ENCODE peak calls at places on chromosome 1, in eight cellular contexts. One of them, this sample, is unnamed.

GRCh38 chr1:44417351-44418021 is 12.4 kb downstream of the RNF220 start:
- DNase-seq in A549: no peak
- DNase-seq in iPS DF 6.9: no peak
- DNase-seq in A673: no peak
- DNase-seq in GM23248: peak; percentile 59
- DNase-seq in endothelial cell of umbilical vein: peak; percentile 36
- DNase-seq in neuronal stem cell: peak; percentile 86
- DNase-seq in right cardiac atrium: peak; percentile 76
- DNase-seq in this sample: no peak

GRCh38 chr1:239899747-239900146 is 191.9 kb upstream of the FMN2 start:
- DNase-seq in A549: no peak
- DNase-seq in iPS DF 6.9: no peak
- DNase-seq in A673: no peak
- DNase-seq in GM23248: no peak
- DNase-seq in endothelial cell of umbilical vein: no peak
- DNase-seq in neuronal stem cell: no peak
- DNase-seq in right cardiac atrium: no peak
- DNase-seq in this sample: no peak

GRCh38 chr1:178571807-178572206 is 58.9 kb downstream of the TEX35 start:
- DNase-seq in A549: no peak
- DNase-seq in iPS DF 6.9: no peak
- DNase-seq in A673: no peak
- DNase-seq in GM23248: no peak
- DNase-seq in endothelial cell of umbilical vein: no peak
- DNase-seq in neuronal stem cell: no peak
- DNase-seq in right cardiac atrium: no peak
- DNase-seq in this sample: no peak

GRCh38 chr1:151860504-151861187 is 7.1 kb upstream of the THEM5 start:
- DNase-seq in A549: no peak
- DNase-seq in iPS DF 6.9: no peak
- DNase-seq in A673: no peak
- DNase-seq in GM23248: no peak
- DNase-seq in endothelial cell of umbilical vein: no peak
- DNase-seq in neuronal stem cell: no peak
- DNase-seq in right cardiac atrium: no peak
- DNase-seq in this sample: no peak

GRCh38 chr1:27366113-27366410 is 699 bp downstream of the MAP3K6 start:
- DNase-seq in A549: peak; percentile 78
- DNase-seq in iPS DF 6.9: no peak
- DNase-seq in A673: peak; percentile 88
- DNase-seq in GM23248: peak; percentile 86
- DNase-seq in endothelial cell of umbilical vein: peak; percentile 76
- DNase-seq in neuronal stem cell: peak; percentile 89
- DNase-seq in right cardiac atrium: peak; percentile 97
- DNase-seq in this sample: peak; percentile 87

GRCh38 chr1:8116892-8117262 is 90.8 kb upstream of the ERRFI1 start:
- DNase-seq in A549: peak; percentile 65
- DNase-seq in iPS DF 6.9: no peak
- DNase-seq in A673: no peak
- DNase-seq in GM23248: peak; percentile 74
- DNase-seq in endothelial cell of umbilical vein: peak; percentile 82
- DNase-seq in neuronal stem cell: no peak
- DNase-seq in right cardiac atrium: peak; percentile 86
- DNase-seq in this sample: no peak

GRCh38 chr1:110192541-110192940 is 17.6 kb upstream of the KCNC4 start:
- DNase-seq in A549: no peak
- DNase-seq in iPS DF 6.9: no peak
- DNase-seq in A673: no peak
- DNase-seq in GM23248: no peak
- DNase-seq in endothelial cell of umbilical vein: no peak
- DNase-seq in neuronal stem cell: no peak
- DNase-seq in right cardiac atrium: no peak
- DNase-seq in this sample: no peak

GRCh38 chr1:160007577-160008200 is 24.1 kb downstream of the PIGM start:
- DNase-seq in A549: peak; percentile 26
- DNase-seq in iPS DF 6.9: no peak
- DNase-seq in A673: peak; percentile 48
- DNase-seq in GM23248: peak; percentile 30
- DNase-seq in endothelial cell of umbilical vein: peak; percentile 54
- DNase-seq in neuronal stem cell: peak; percentile 66
- DNase-seq in right cardiac atrium: no peak
- DNase-seq in this sample: no peak

GRCh38 chr1:35171579-35171978 is 21.4 kb downstream of the SFPQ start:
- DNase-seq in A549: no peak
- DNase-seq in iPS DF 6.9: no peak
- DNase-seq in A673: no peak
- DNase-seq in GM23248: no peak
- DNase-seq in endothelial cell of umbilical vein: no peak
- DNase-seq in neuronal stem cell: no peak
- DNase-seq in right cardiac atrium: no peak
- DNase-seq in this sample: no peak

GRCh38 chr1:168430348-168430747 is 113.4 kb downstream of the XCL2 start:
- DNase-seq in A549: no peak
- DNase-seq in iPS DF 6.9: no peak
- DNase-seq in A673: no peak
- DNase-seq in GM23248: no peak
- DNase-seq in endothelial cell of umbilical vein: no peak
- DNase-seq in neuronal stem cell: no peak
- DNase-seq in right cardiac atrium: no peak
- DNase-seq in this sample: no peak

GRCh38 chr1:51962486-51963356 is 27.8 kb downstream of the RAB3B start:
- DNase-seq in A549: no peak
- DNase-seq in iPS DF 6.9: no peak
- DNase-seq in A673: no peak
- DNase-seq in GM23248: peak; percentile 61
- DNase-seq in endothelial cell of umbilical vein: peak; percentile 17
- DNase-seq in neuronal stem cell: no peak
- DNase-seq in right cardiac atrium: no peak
- DNase-seq in this sample: no peak

GRCh38 chr1:58866578-58866977 is 82.7 kb upstream of the JUN start:
- DNase-seq in A549: no peak
- DNase-seq in iPS DF 6.9: no peak
- DNase-seq in A673: no peak
- DNase-seq in GM23248: no peak
- DNase-seq in endothelial cell of umbilical vein: no peak
- DNase-seq in neuronal stem cell: no peak
- DNase-seq in right cardiac atrium: no peak
- DNase-seq in this sample: no peak

GRCh38 chr1:59816318-59816878 is 1.6 kb downstream of the HOOK1 start:
- DNase-seq in A549: no peak
- DNase-seq in iPS DF 6.9: no peak
- DNase-seq in A673: no peak
- DNase-seq in GM23248: no peak
- DNase-seq in endothelial cell of umbilical vein: no peak
- DNase-seq in neuronal stem cell: no peak
- DNase-seq in right cardiac atrium: no peak
- DNase-seq in this sample: no peak

GRCh38 chr1:101025283-101025679 is 303 bp downstream of the DPH5 start:
- DNase-seq in A549: no peak
- DNase-seq in iPS DF 6.9: no peak
- DNase-seq in A673: no peak
- DNase-seq in GM23248: peak; percentile 51
- DNase-seq in endothelial cell of umbilical vein: no peak
- DNase-seq in neuronal stem cell: peak; percentile 3
- DNase-seq in right cardiac atrium: no peak
- DNase-seq in this sample: no peak

GRCh38 chr1:85277027-85277625 is 694 bp upstream of the BCL10 start:
- DNase-seq in A549: no peak
- DNase-seq in iPS DF 6.9: no peak
- DNase-seq in A673: no peak
- DNase-seq in GM23248: no peak
- DNase-seq in endothelial cell of umbilical vein: no peak
- DNase-seq in neuronal stem cell: no peak
- DNase-seq in right cardiac atrium: no peak
- DNase-seq in this sample: no peak
- H3K4me1 ChIP-seq in A549: peaks cover 43% of the 10 kb centered on the region
- H3K4me1 ChIP-seq in iPS DF 6.9: peaks cover 3% of the 10 kb centered on the region
- H3K4me1 ChIP-seq in A673: peaks cover 25% of the 10 kb centered on the region
- H3K4me1 ChIP-seq in GM23248: peaks cover 38% of the 10 kb centered on the region
- H3K4me1 ChIP-seq in endothelial cell of umbilical vein: peaks cover 49% of the 10 kb centered on the region
- H3K4me1 ChIP-seq in neuronal stem cell: peaks cover 2% of the 10 kb centered on the region
- H3K4me1 ChIP-seq in right cardiac atrium: no peaks in the 10 kb centered on the region
- H3K4me1 ChIP-seq in this sample: peaks cover 21% of the 10 kb centered on the region

DNA sequence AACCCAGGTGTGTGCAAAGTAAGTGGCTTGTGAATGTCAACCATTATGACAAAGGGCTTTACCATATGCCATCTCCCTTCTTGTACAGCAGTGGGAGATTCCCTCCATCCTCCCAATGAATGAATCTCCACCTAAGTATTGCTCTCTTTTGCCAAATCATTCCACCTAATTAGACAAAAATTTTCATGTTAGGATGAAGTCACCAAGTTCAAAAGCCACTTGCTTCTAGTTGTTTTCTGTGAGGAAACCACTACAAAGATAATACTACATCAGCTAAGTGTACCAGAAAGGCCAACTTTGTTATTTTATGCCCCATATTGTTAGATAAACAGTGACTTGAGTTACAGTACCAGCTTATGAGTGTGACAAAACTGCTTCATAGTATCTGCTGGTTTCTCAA is 34.3 kb downstream of the FAM78B start:
- DNase-seq in A549: no peak
- DNase-seq in iPS DF 6.9: no peak
- DNase-seq in A673: no peak
- DNase-seq in GM23248: no peak
- DNase-seq in endothelial cell of umbilical vein: no peak
- DNase-seq in neuronal stem cell: no peak
- DNase-seq in right cardiac atrium: no peak
- DNase-seq in this sample: no peak
- H3K4me1 ChIP-seq in A549: no peaks in the 10 kb centered on the region
- H3K4me1 ChIP-seq in iPS DF 6.9: no peaks in the 10 kb centered on the region
- H3K4me1 ChIP-seq in A673: no peaks in the 10 kb centered on the region
- H3K4me1 ChIP-seq in GM23248: no peaks in the 10 kb centered on the region
- H3K4me1 ChIP-seq in endothelial cell of umbilical vein: no peaks in the 10 kb centered on the region
- H3K4me1 ChIP-seq in neuronal stem cell: no peaks in the 10 kb centered on the region
- H3K4me1 ChIP-seq in right cardiac atrium: peaks cover 5% of the 10 kb centered on the region
- H3K4me1 ChIP-seq in this sample: no peaks in the 10 kb centered on the region

DNA sequence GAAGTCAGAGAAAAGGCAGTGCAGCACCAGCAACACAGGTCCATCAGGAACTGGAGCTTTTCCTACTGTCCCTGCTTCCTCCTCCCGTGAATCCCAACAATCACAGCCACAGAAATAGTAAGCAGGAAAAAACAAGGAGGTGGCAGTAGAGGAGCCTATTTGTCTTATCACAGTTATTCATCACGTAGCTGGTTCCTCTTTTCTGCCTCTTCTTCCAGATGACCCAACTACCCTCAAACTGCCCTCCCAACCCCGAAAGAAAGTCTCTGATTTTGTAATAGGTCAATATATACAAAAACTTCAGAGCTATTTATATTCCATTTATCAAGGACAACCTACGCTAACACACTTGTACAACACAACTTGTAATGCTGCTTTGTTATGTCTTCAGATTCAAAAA is 21.4 kb downstream of the GNB1 start:
- DNase-seq in A549: no peak
- DNase-seq in iPS DF 6.9: no peak
- DNase-seq in A673: no peak
- DNase-seq in GM23248: no peak
- DNase-seq in endothelial cell of umbilical vein: no peak
- DNase-seq in neuronal stem cell: no peak
- DNase-seq in right cardiac atrium: no peak
- DNase-seq in this sample: no peak
- H3K4me1 ChIP-seq in A549: no peaks in the 10 kb centered on the region
- H3K4me1 ChIP-seq in iPS DF 6.9: peaks cover 2% of the 10 kb centered on the region
- H3K4me1 ChIP-seq in A673: no peaks in the 10 kb centered on the region
- H3K4me1 ChIP-seq in GM23248: peaks cover 9% of the 10 kb centered on the region
- H3K4me1 ChIP-seq in endothelial cell of umbilical vein: peaks cover 3% of the 10 kb centered on the region
- H3K4me1 ChIP-seq in neuronal stem cell: no peaks in the 10 kb centered on the region
- H3K4me1 ChIP-seq in right cardiac atrium: peaks cover 23% of the 10 kb centered on the region
- H3K4me1 ChIP-seq in this sample: no peaks in the 10 kb centered on the region

GRCh38 chr1:204409111-204409510 is 2.5 kb downstream of the PPP1R15B start:
- DNase-seq in A549: no peak
- DNase-seq in iPS DF 6.9: no peak
- DNase-seq in A673: no peak
- DNase-seq in GM23248: peak; percentile 37
- DNase-seq in endothelial cell of umbilical vein: no peak
- DNase-seq in neuronal stem cell: no peak
- DNase-seq in right cardiac atrium: no peak
- DNase-seq in this sample: no peak

GRCh38 chr1:204408602-204409001 is 3.0 kb downstream of the PPP1R15B start:
- DNase-seq in A549: no peak
- DNase-seq in iPS DF 6.9: no peak
- DNase-seq in A673: no peak
- DNase-seq in GM23248: no peak
- DNase-seq in endothelial cell of umbilical vein: no peak
- DNase-seq in neuronal stem cell: no peak
- DNase-seq in right cardiac atrium: no peak
- DNase-seq in this sample: no peak

GRCh38 chr1:204410764-204411450 is 710 bp downstream of the PPP1R15B start:
- DNase-seq in A549: no peak
- DNase-seq in iPS DF 6.9: no peak
- DNase-seq in A673: peak; percentile 35
- DNase-seq in GM23248: peak; percentile 78
- DNase-seq in endothelial cell of umbilical vein: peak; percentile 67
- DNase-seq in neuronal stem cell: no peak
- DNase-seq in right cardiac atrium: peak; percentile 63
- DNase-seq in this sample: no peak

GRCh38 chr1:204409878-204410763 is 1.5 kb downstream of the PPP1R15B start:
- DNase-seq in A549: no peak
- DNase-seq in iPS DF 6.9: no peak
- DNase-seq in A673: no peak
- DNase-seq in GM23248: peak; percentile 42
- DNase-seq in endothelial cell of umbilical vein: no peak
- DNase-seq in neuronal stem cell: no peak
- DNase-seq in right cardiac atrium: no peak
- DNase-seq in this sample: no peak

DNA sequence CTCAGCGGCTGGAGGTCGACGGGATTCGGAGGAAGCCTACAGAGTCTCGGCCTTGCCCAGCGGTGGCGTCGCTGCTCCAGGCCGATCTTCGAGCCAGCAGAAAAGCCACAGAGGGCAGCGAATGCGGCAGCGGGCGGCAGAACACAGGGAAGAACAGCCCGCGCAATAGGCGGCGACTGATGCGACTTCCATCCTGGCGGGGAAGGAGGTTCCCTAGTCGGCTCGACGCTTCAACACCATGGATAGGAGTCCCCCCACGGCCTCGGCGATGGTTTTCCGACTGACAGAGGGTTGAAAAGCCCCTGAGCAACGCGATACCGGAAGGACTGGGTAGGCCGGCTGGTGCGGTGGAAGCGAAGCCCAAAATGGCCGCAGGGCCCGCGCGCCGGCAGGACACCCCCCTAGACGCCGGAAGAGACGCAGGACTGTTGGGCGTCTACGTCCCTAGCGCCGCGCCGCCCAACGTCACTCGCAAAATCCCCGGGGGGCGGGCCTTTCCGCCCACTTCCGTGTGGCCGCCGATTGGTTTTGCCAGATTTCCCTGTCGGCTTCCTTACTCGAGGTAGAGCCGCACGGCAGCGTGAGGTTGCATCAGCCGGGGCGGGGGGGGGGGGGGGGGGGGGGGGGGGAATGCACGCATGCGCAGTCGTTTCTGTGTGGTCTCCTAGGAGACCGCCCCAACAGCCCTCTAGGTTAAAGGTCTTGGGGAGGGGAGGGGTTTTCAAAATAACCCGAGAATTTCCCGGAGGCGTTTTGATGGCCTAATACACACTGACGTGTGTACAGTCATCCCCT is at the start of gene PPP1R15B:
- DNase-seq in A549: peak; percentile 99
- DNase-seq in iPS DF 6.9: peak; percentile 86
- DNase-seq in A673: peak; percentile 99
- DNase-seq in GM23248: peak; percentile 99
- DNase-seq in endothelial cell of umbilical vein: peak; percentile 99
- DNase-seq in neuronal stem cell: peak; percentile 97
- DNase-seq in right cardiac atrium: peak; percentile 99
- DNase-seq in this sample: peak; percentile 97
- H3K4me1 ChIP-seq in A549: peaks cover 32% of the 10 kb centered on the region
- H3K4me1 ChIP-seq in iPS DF 6.9: no peaks in the 10 kb centered on the region
- H3K4me1 ChIP-seq in A673: peaks cover 4% of the 10 kb centered on the region
- H3K4me1 ChIP-seq in GM23248: peaks cover 8% of the 10 kb centered on the region
- H3K4me1 ChIP-seq in endothelial cell of umbilical vein: peaks cover 6% of the 10 kb centered on the region
- H3K4me1 ChIP-seq in neuronal stem cell: no peaks in the 10 kb centered on the region
- H3K4me1 ChIP-seq in right cardiac atrium: no peaks in the 10 kb centered on the region
- H3K4me1 ChIP-seq in this sample: peaks cover 10% of the 10 kb centered on the region